ENCODE peak calls at places on chromosome X, in four cellular contexts. I is A549, M is pancreas, Y is AG04450. L is an unnamed sample.

GRCh38 chrX:83516597-83516996 is 8.5 kb downstream of the POU3F4 start:
- DNase-seq in I (no peak), M (no peak), Y (no peak), L (no peak)

GRCh38 chrX:12702509-12703091 is 88.6 kb upstream of the PRPS2 start:
- DNase-seq in I (no peak), M (no peak), Y (no peak), L (no peak)

GRCh38 chrX:151370906-151371305 is 26.1 kb upstream of the VMA21 start:
- DNase-seq in I (peak; percentile 13), M (peak; percentile 59), Y (no peak), L (no peak)

GRCh38 chrX:41100200-41100599 is 15.0 kb downstream of the USP9X start:
- DNase-seq in I (no peak), M (no peak), Y (no peak), L (no peak)

GRCh38 chrX:41677661-41678060 is 11.1 kb upstream of the GPR34 start:
- DNase-seq in I (no peak), M (no peak), Y (no peak), L (no peak)

GRCh38 chrX:43953218-43953617 is 20.0 kb downstream of the NDP start:
- DNase-seq in I (no peak), M (no peak), Y (no peak), L (no peak)

GRCh38 chrX:121103381-121103780 is 56.0 kb downstream of the GLUD2 start:
- DNase-seq in I (no peak), M (no peak), Y (no peak), L (no peak)

GRCh38 chrX:51855698-51856097 is 37.7 kb upstream of the MAGED1 start:
- DNase-seq in I (no peak), M (no peak), Y (no peak), L (no peak)

GRCh38 chrX:118360429-118361125 is 14.7 kb downstream of the WDR44 start:
- DNase-seq in I (no peak), M (no peak), Y (no peak), L (no peak)

GRCh38 chrX:97027384-97027922 is 143.7 kb downstream of the RPA4 start:
- DNase-seq in I (no peak), M (no peak), Y (no peak), L (no peak)

GRCh38 chrX:35090801-35091200 is 148.2 kb downstream of the FAM47B start:
- DNase-seq in I (no peak), M (no peak), Y (peak; percentile 20), L (no peak)

GRCh38 chrX:38649674-38650647 is 88.6 kb downstream of the TSPAN7 start:
- DNase-seq in I (no peak), M (no peak), Y (no peak), L (no peak)

DNA sequence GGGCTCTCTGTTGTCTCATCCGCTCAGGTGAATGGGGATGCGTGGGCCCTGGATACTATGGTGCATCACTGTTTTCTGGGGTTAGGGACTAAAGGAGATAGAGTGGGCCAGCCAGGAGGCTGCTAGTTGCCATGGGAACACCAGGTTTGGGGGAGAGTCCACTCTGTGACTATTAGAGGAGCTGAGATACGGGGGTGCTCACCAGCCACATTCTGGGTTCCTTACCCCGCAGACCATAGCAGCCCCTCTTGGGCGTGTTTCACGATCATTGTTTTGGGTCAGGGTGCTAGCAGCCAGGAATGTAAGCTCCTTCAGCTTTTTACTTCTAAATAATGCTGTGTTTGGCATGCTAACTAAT is 4.6 kb downstream of the EFNB1 start:
- DNase-seq in I (no peak), M (no peak), Y (no peak), L (no peak)
- H3K4me3 ChIP-seq in I (no peak overlapping the region), M (no peak overlapping the region), Y (no peak overlapping the region), L (no peak overlapping the region)

GRCh38 chrX:15465347-15465746 is 27.8 kb downstream of the PIR start:
- DNase-seq in I (no peak), M (no peak), Y (no peak), L (peak; percentile 70)

GRCh38 chrX:15465896-15466651 is 27.1 kb downstream of the PIR start:
- DNase-seq in I (no peak), M (no peak), Y (no peak), L (no peak)

GRCh38 chrX:15471016-15471415 is 22.1 kb downstream of the PIR start:
- DNase-seq in I (peak; percentile 19), M (peak; percentile 71), Y (no peak), L (no peak)

GRCh38 chrX:15469613-15470012 is 23.5 kb downstream of the PIR start:
- DNase-seq in I (no peak), M (no peak), Y (no peak), L (no peak)

GRCh38 chrX:15468036-15468435 is 25.1 kb downstream of the PIR start:
- DNase-seq in I (no peak), M (no peak), Y (peak; percentile 20), L (no peak)
- TF ChIP-seq CTCF in I (peak; percentile 20), M (no peak), Y (peak; percentile 52), L (peak; percentile 34)

DNA sequence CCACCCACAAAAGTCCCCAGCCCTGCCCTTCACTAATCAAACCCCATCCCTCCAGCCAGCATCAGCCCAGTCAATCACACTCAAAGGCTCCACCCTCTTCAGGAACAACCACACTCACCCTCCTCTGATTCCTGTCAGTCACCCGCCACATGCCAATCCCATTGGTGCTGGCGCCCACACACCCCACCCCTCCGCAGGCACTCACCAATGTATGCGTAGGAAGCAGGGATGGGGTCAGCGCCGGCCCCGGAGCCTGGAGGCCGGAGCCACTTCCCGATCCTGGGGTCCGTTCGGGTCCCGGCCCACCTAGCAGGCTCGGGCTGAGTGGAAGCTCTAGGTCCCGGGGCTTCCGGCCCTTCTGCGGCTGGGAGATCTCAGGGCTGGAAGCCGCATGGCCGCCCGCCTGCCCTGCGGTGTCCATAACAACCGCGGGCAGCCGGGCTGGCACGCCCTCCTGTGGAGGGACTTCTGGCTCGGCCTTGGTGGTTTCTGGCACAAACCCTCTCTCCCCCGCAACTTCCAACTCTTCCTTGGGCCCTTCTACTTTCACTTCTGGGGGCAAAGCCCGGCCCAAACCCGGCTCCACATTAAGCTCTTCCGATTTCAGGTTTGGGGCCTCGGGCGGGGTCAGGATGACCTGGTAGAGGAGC is 7.9 kb upstream of the CFP start:
- DNase-seq in I (no peak), M (no peak), Y (no peak), L (no peak)
- H3K4me3 ChIP-seq in I (no peak overlapping the region), M (no peak overlapping the region), Y (no peak overlapping the region), L (no peak overlapping the region)

DNA sequence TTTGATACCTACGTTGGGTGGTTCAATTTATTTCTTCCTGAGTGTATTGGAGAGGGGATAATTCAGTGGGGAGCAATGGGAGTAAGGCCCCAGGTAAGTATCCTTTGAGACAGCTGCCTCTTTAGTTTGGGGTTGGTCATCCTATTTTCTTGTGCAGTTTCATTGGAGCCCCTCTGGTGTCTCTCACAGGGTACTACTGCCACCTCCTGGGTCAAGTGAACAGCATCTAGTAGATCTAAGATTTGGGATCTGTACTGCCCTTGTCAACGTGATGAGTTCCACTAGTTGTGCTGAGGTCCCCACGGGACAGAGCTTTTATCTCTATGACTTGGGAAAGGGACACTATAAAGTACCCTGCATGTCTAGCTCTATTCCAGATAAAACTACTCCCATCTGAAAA is 80.6 kb downstream of the PBDC1 start:
- DNase-seq in I (peak; percentile 15), M (no peak), Y (peak; percentile 8), L (peak; percentile 1)
- TF ChIP-seq CTCF in I (peak; percentile 39), M (no peak), Y (peak; percentile 63), L (peak; percentile 38)

GRCh38 chrX:30576881-30577280 is 685 bp downstream of the TASL start:
- DNase-seq in I (no peak), M (no peak), Y (no peak), L (no peak)
- H3K4me3 ChIP-seq in I (no peak overlapping the region), M (no peak overlapping the region), Y (no peak overlapping the region), L (no peak overlapping the region)

DNA sequence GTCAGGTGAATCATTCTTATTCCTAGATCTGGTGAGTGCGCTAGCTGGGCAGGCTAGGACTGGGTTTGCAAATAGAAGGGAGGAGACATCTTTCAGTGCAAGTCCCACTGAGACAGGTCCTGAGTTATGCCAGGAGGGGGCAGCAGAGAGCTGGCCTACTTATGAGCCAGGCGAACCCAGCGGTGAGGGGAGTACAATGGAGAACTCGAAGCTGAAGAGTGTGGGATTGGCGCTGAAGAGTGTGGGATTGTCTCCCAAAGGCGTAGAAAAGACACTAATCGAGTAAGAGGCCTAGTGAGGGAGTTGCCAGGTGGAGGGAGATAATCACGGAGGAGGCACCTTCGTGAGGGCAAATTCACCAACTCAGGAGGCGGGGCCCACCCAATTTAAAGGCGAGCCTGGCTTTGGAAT is 91.7 kb upstream of the CXorf66 start:
- DNase-seq in I (peak; percentile 31), M (peak; percentile 89), Y (peak; percentile 29), L (peak; percentile 1)
- TF ChIP-seq CTCF in I (peak; percentile 68), M (peak; percentile 80), Y (peak; percentile 74), L (peak; percentile 68)

DNA sequence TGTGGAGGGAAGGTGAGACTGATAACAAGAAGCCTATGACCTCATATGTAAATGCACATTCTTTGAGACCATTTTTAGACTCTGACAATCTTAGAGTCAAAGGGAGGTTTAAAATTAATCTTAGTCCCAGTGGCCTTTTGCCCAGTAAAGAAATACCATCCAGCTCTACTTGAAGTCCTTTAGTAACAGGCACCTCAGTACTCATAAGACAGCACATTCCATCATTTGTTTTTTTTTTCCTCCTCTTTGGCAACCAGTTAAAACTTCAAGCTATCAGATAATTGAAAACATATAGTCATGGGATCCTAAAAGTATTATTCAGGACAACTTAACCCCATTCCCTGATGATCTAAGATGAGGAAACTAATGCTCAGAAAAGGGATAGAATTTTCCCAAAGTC is 4.6 kb downstream of the EDA2R start:
- DNase-seq in I (no peak), M (no peak), Y (no peak), L (no peak)
- H3K4me3 ChIP-seq in I (no peak overlapping the region), M (no peak overlapping the region), Y (no peak overlapping the region), L (peak overlapping the region; percentile 74)